ENCODE peak calls at places on chromosomes 1 and 21, in nine cellular contexts. H is cardiac muscle cell; C is endodermal cell; N is H9; D is CD4-positive, alpha-beta T cell; U is kidney; K is PC-3; Z is GM12878; F is neural crest cell. W is an unnamed sample.

GRCh38 chr1:167342846-167343245 is 122.2 kb downstream of the POU2F1 start:
- DNase-seq in H (no peak), C (no peak), N (no peak), D (no peak), U (no peak), K (peak), Z (no peak), F (no peak), W (no peak)

GRCh38 chr1:37703061-37703460 is 10.7 kb downstream of the CDCA8 start:
- DNase-seq in H (no peak), C (no peak), N (no peak), D (no peak), U (peak), K (no peak), Z (no peak), F (no peak), W (no peak)

GRCh38 chr21:41759214-41759840 is 7.5 kb downstream of the RIPK4 start:
- DNase-seq in H (no peak), C (peak), N (no peak), D (no peak), U (no peak), K (peak), Z (no peak), F (no peak), W (no peak)

GRCh38 chr1:61095127-61095812 is 12.9 kb downstream of the NFIA start:
- DNase-seq in H (no peak), C (no peak), N (no peak), D (no peak), U (no peak), K (no peak), Z (no peak), F (no peak), W (no peak)

GRCh38 chr1:174713796-174714195 is 266.0 kb downstream of the GPR52 start:
- DNase-seq in H (peak), C (no peak), N (no peak), D (no peak), U (no peak), K (no peak), Z (no peak), F (no peak), W (no peak)

GRCh38 chr1:17094664-17095063 is 24.6 kb downstream of the PADI2 start:
- DNase-seq in H (no peak), C (no peak), N (no peak), D (no peak), U (no peak), K (no peak), Z (peak), F (no peak), W (no peak)

GRCh38 chr1:36108314-36108713 is 16.7 kb downstream of the COL8A2 start:
- DNase-seq in H (peak), C (no peak), N (no peak), D (no peak), U (peak), K (no peak), Z (no peak), F (no peak), W (no peak)

GRCh38 chr1:32992489-32993214 is 28.0 kb upstream of the RNF19B start:
- DNase-seq in H (peak), C (peak), N (peak), D (no peak), U (peak), K (peak), Z (peak), F (no peak), W (peak)

GRCh38 chr1:115862406-115862805 is 21.5 kb upstream of the NHLH2 start:
- DNase-seq in H (no peak), C (no peak), N (no peak), D (no peak), U (no peak), K (peak), Z (no peak), F (no peak), W (no peak)

GRCh38 chr1:222234351-222234750 is 313.6 kb downstream of the HHIPL2 start:
- DNase-seq in H (no peak), C (no peak), N (no peak), D (no peak), U (no peak), K (no peak), Z (no peak), F (no peak), W (no peak)

GRCh38 chr1:29677028-29678024 is 441.0 kb downstream of the PTPRU start:
- DNase-seq in H (no peak), C (peak), N (peak), D (no peak), U (no peak), K (no peak), Z (no peak), F (no peak), W (no peak)

GRCh38 chr1:116794804-116795481 is 40.7 kb downstream of the CD2 start:
- DNase-seq in H (no peak), C (no peak), N (no peak), D (no peak), U (no peak), K (no peak), Z (peak), F (no peak), W (peak)

GRCh38 chr21:40844935-40845334 is 2.0 kb downstream of the DSCAM start:
- DNase-seq in H (no peak), C (no peak), N (no peak), D (no peak), U (no peak), K (no peak), Z (no peak), F (no peak), W (no peak)

GRCh38 chr1:234545512-234546386 is 64.2 kb downstream of the IRF2BP2 start:
- DNase-seq in H (no peak), C (no peak), N (peak), D (no peak), U (no peak), K (no peak), Z (no peak), F (no peak), W (no peak)

GRCh38 chr1:116393792-116394191 is 20.7 kb downstream of the ATP1A1 start:
- DNase-seq in H (no peak), C (no peak), N (no peak), D (no peak), U (no peak), K (no peak), Z (no peak), F (no peak), W (no peak)

GRCh38 chr21:27734146-27734545 is 767.3 kb upstream of the ADAMTS5 start:
- DNase-seq in H (peak), C (no peak), N (no peak), D (no peak), U (no peak), K (peak), Z (no peak), F (no peak), W (no peak)

GRCh38 chr1:52994658-52995057 is 67.4 kb upstream of the PODN start:
- DNase-seq in H (no peak), C (no peak), N (no peak), D (no peak), U (no peak), K (no peak), Z (no peak), F (no peak), W (no peak)

GRCh38 chr1:206551985-206552325 is 44.6 kb downstream of the RASSF5 start:
- DNase-seq in H (no peak), C (no peak), N (no peak), D (peak), U (no peak), K (no peak), Z (no peak), F (no peak), W (no peak)

GRCh38 chr1:73100216-73100615 is 817.9 kb upstream of the NEGR1 start:
- DNase-seq in H (no peak), C (no peak), N (no peak), D (no peak), U (no peak), K (peak), Z (no peak), F (no peak), W (no peak)

GRCh38 chr1:86062458-86062857 is 94.1 kb downstream of the COL24A1 start:
- DNase-seq in H (peak), C (no peak), N (no peak), D (no peak), U (no peak), K (peak), Z (no peak), F (no peak), W (no peak)

GRCh38 chr1:234154320-234155251 is 218.7 kb upstream of the COA6 start:
- DNase-seq in H (peak), C (peak), N (peak), D (peak), U (no peak), K (peak), Z (peak), F (peak), W (peak)

GRCh38 chr1:167136191-167136614 is 42.3 kb downstream of the STYXL2 start:
- DNase-seq in H (peak), C (no peak), N (no peak), D (no peak), U (peak), K (peak), Z (no peak), F (no peak), W (no peak)

GRCh38 chr1:184866991-184867788 is 107.1 kb downstream of the NIBAN1 start:
- DNase-seq in H (peak), C (no peak), N (no peak), D (peak), U (no peak), K (peak), Z (peak), F (no peak), W (peak)

GRCh38 chr1:200346744-200347143 is 63.1 kb downstream of the ZNF281 start:
- DNase-seq in H (no peak), C (peak), N (no peak), D (no peak), U (no peak), K (no peak), Z (no peak), F (no peak), W (no peak)

GRCh38 chr1:23177438-23178380 is 9.1 kb upstream of the LUZP1 start:
- DNase-seq in H (peak), C (peak), N (peak), D (peak), U (peak), K (peak), Z (peak), F (peak), W (no peak)

GRCh38 chr1:5856246-5856815 is 135.9 kb downstream of the NPHP4 start:
- DNase-seq in H (peak), C (peak), N (peak), D (no peak), U (no peak), K (peak), Z (no peak), F (no peak), W (no peak)

GRCh38 chr1:43522776-43523480 is 7.8 kb upstream of the PTPRF start:
- DNase-seq in H (peak), C (no peak), N (no peak), D (no peak), U (no peak), K (peak), Z (no peak), F (no peak), W (no peak)

GRCh38 chr1:60637651-60638050 is 444.7 kb upstream of the NFIA start:
- DNase-seq in H (no peak), C (no peak), N (no peak), D (no peak), U (no peak), K (peak), Z (no peak), F (no peak), W (no peak)

GRCh38 chr1:21220815-21221214 is 44.1 kb upstream of the EIF4G3 start:
- DNase-seq in H (peak), C (no peak), N (no peak), D (no peak), U (no peak), K (no peak), Z (no peak), F (no peak), W (no peak)

GRCh38 chr1:246629030-246629429 is 62.8 kb downstream of the CNST start:
- DNase-seq in H (no peak), C (no peak), N (no peak), D (no peak), U (no peak), K (no peak), Z (peak), F (no peak), W (peak)

GRCh38 chr1:246618240-246618639 is 52.0 kb downstream of the CNST start:
- DNase-seq in H (no peak), C (no peak), N (no peak), D (no peak), U (no peak), K (no peak), Z (no peak), F (no peak), W (no peak)

GRCh38 chr1:246622035-246622652 is 55.9 kb downstream of the CNST start:
- DNase-seq in H (no peak), C (no peak), N (no peak), D (no peak), U (no peak), K (no peak), Z (no peak), F (no peak), W (no peak)

GRCh38 chr1:246629976-246630375 is 63.7 kb downstream of the CNST start:
- DNase-seq in H (no peak), C (no peak), N (no peak), D (no peak), U (no peak), K (no peak), Z (no peak), F (no peak), W (no peak)

GRCh38 chr1:246624091-246624490 is 57.8 kb downstream of the CNST start:
- DNase-seq in H (no peak), C (no peak), N (no peak), D (no peak), U (no peak), K (no peak), Z (no peak), F (no peak), W (no peak)
- TF ChIP-seq CTCF in H (no peak), C (no peak), N (no peak), D (no peak), U (no peak), K (no peak), Z (no peak), F (no peak), W (no peak)

DNA sequence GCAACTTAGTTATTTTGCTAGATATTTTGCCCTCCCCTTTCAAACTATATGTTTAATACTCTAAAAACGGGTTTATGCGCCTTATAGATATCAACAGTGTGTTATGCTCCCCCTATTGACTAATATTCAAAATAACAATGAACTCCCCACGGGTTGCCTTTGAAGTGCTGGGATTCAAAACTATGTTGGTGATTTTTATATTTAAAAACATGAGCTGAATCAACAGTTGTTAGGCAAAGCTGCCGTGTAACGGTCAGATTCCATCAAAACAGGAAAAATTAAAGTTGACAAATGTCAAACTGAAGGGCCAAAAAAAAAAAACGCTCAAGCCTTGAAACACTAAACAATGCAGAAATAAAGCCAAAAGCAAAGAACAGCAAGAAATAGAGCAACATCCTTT is 2.5 kb downstream of the TGFBR3 start:
- DNase-seq in H (peak), C (no peak), N (no peak), D (no peak), U (no peak), K (peak), Z (no peak), F (no peak), W (no peak)
- TF ChIP-seq CTCF in H (peak), C (peak), N (no peak), D (peak), U (peak), K (peak), Z (peak), F (peak), W (peak)

GRCh38 chr21:43731891-43732711 is 13.2 kb downstream of the PDXK start:
- DNase-seq in H (peak), C (no peak), N (no peak), D (no peak), U (no peak), K (no peak), Z (no peak), F (no peak), W (no peak)
- TF ChIP-seq CTCF in H (no peak), C (no peak), N (no peak), D (no peak), U (no peak), K (no peak), Z (no peak), F (no peak), W (no peak)

GRCh38 chr21:44934276-44934675 is 5.6 kb upstream of the SLX9 start:
- DNase-seq in H (no peak), C (no peak), N (no peak), D (no peak), U (peak), K (no peak), Z (no peak), F (no peak), W (no peak)
- TF ChIP-seq CTCF in H (no peak), C (no peak), N (no peak), D (no peak), U (no peak), K (no peak), Z (no peak), F (no peak), W (no peak)

GRCh38 chr1:169816617-169817016 is 21.9 kb upstream of the METTL18 start:
- DNase-seq in H (no peak), C (no peak), N (no peak), D (no peak), U (no peak), K (peak), Z (no peak), F (no peak), W (no peak)
- TF ChIP-seq CTCF in H (no peak), C (no peak), N (no peak), D (no peak), U (no peak), K (no peak), Z (no peak), F (no peak), W (no peak)

GRCh38 chr1:99527545-99527944 is 118.4 kb upstream of the PALMD start:
- DNase-seq in H (no peak), C (no peak), N (no peak), D (no peak), U (no peak), K (no peak), Z (no peak), F (no peak), W (no peak)

GRCh38 chr1:99525313-99525712 is 120.6 kb upstream of the PALMD start:
- DNase-seq in H (no peak), C (no peak), N (no peak), D (no peak), U (no peak), K (no peak), Z (no peak), F (no peak), W (no peak)

GRCh38 chr1:99529002-99529401 is 116.9 kb upstream of the PALMD start:
- DNase-seq in H (no peak), C (no peak), N (no peak), D (no peak), U (no peak), K (no peak), Z (no peak), F (no peak), W (no peak)

GRCh38 chr1:99531578-99532570 is 114.0 kb upstream of the PALMD start:
- DNase-seq in H (no peak), C (no peak), N (no peak), D (no peak), U (no peak), K (no peak), Z (no peak), F (no peak), W (no peak)

DNA sequence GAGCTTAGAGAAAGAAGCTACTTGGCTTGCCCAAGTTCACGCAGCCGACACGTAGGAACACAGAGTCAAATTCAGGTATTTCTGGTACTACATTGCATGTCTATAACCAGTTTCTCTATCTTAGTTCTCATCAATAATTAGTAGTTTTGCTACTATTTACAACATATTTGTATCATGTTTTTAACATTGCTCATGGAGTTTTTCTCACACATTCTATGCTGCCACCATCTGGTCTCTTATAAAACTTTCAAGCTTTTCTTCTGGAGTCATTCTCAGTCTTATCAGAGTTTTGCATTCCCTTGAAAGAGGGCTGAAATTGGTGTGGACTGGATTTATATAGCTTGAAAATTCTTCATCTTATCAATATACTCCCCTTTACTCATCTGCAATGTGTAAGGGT is 118.8 kb upstream of the PALMD start:
- DNase-seq in H (peak), C (no peak), N (no peak), D (no peak), U (no peak), K (peak), Z (no peak), F (no peak), W (no peak)
- TF ChIP-seq CTCF in H (peak), C (peak), N (peak), D (no peak), U (peak), K (peak), Z (no peak), F (peak), W (no peak)

DNA sequence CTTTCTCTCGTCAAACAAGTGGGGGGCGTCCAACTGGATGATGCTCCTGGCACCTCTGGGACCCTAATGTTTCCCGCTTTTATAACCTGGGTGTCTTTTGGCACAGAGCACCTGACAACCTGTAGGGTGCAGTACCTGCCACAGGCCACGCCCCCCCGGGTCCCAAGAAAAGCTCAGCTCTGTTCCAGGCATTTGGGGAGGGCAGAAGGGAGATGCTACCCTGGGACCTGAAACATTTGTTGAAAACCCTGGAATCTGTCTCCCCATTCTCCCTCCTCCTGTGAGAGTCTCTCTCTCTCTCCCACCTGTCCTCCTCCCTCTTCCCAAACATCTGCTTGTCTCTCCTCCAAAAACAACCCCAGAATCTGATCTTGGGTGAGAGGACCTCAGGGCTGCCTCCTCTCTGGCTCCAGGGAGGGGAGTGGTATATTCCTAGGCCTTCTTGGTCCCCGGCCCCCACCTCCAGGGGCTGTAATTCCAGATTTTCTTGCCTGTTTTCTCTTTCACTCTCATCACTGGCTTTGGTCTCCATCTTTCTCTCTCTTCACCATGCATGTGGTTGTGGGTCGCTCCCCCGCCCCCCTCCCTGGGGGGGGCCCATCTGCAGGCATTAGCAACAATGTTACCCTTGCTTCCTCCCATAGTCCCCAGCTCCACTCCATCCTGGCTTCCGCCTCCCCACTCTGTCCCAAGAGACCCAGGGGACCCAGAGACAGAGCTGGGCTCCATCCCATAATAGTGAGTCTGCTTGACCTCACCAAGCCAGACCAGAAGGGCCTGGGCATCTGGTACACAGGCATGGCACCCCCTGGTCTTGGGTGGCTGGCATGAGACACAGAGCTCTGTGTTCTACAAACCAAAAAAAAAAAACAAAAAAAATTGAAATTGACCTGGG is 4.1 kb downstream of the AHDC1 start:
- DNase-seq in H (no peak), C (peak), N (peak), D (no peak), U (no peak), K (peak), Z (no peak), F (no peak), W (no peak)
- TF ChIP-seq CTCF in H (no peak), C (peak), N (peak), D (no peak), U (no peak), K (peak), Z (no peak), F (no peak), W (no peak)

W was measured in GM12864.